ENCODE peak calls at places on chromosomes 3 and 15, in seven cellular contexts. G, Y, R, B, Z, D and L are unnamed samples.

GRCh38 chr3:34419801-34420200 is 621.4 kb downstream of the PDCD6IP start:
- DNase-seq in Y (no peak), R (no peak), B (no peak), Z (peak), G (no peak), D (no peak), L (no peak)

GRCh38 chr15:56356616-56357015 is 8.6 kb upstream of the TEX9 start:
- DNase-seq in Y (no peak), B (peak), D (no peak), G (no peak), Z (no peak), R (no peak), L (no peak)

GRCh38 chr15:32778391-32779176 is 60.8 kb downstream of the GREM1 start:
- DNase-seq in D (no peak), Y (no peak), B (no peak), R (no peak), Z (no peak), G (no peak), L (no peak)

GRCh38 chr3:37924453-37924852 is 62.8 kb downstream of the CTDSPL start:
- DNase-seq in G (no peak), D (no peak), B (no peak), R (no peak), Y (no peak), Z (no peak), L (no peak)

GRCh38 chr3:188964957-188965356 is 206.8 kb upstream of the TPRG1 start:
- DNase-seq in R (no peak), B (no peak), Y (no peak), G (no peak), Z (no peak), D (no peak), L (no peak)

GRCh38 chr3:111972891-111973290 is 5.9 kb upstream of the ABHD10 start:
- DNase-seq in R (no peak), Y (no peak), G (no peak), B (no peak), Z (no peak), D (no peak), L (no peak)

GRCh38 chr3:194496217-194496881 is 9.5 kb upstream of the ATP13A3 start:
- DNase-seq in R (no peak), G (no peak), D (no peak), Y (peak), Z (no peak), B (no peak), L (no peak)

GRCh38 chr3:171526869-171527268 is 66.7 kb upstream of the TNIK start:
- DNase-seq in G (peak), R (peak), D (no peak), B (no peak), Y (no peak), Z (no peak), L (no peak)

GRCh38 chr3:146550743-146551510 is 6.5 kb upstream of the PLSCR1 start:
- DNase-seq in R (peak), Y (no peak), D (no peak), Z (no peak), G (peak), B (peak), L (no peak)

GRCh38 chr3:132786890-132787289 is 64.7 kb upstream of the NPHP3 start:
- DNase-seq in D (no peak), G (no peak), Z (no peak), B (no peak), R (no peak), Y (no peak), L (no peak)

GRCh38 chr15:82952156-82953081 is at the start of gene HOMER2:
- DNase-seq in D (no peak), Z (peak), G (no peak), B (peak), Y (peak), R (no peak), L (no peak)

GRCh38 chr3:148158210-148158609 is 539.5 kb upstream of the AGTR1 start:
- DNase-seq in D (no peak), Z (no peak), R (no peak), B (peak), Y (no peak), G (peak), L (no peak)

GRCh38 chr3:126657901-126658300 is 3.0 kb upstream of the TXNRD3 start:
- DNase-seq in B (no peak), Y (no peak), G (no peak), D (no peak), Z (no peak), R (no peak), L (no peak)

GRCh38 chr3:126658584-126658983 is 3.7 kb upstream of the TXNRD3 start:
- DNase-seq in B (no peak), R (no peak), Y (no peak), Z (no peak), G (no peak), D (no peak), L (no peak)

GRCh38 chr3:126656376-126657134 is 1.6 kb upstream of the TXNRD3 start:
- DNase-seq in Y (no peak), B (no peak), G (no peak), R (no peak), Z (no peak), D (no peak), L (no peak)

GRCh38 chr3:126655887-126656286 is 963 bp upstream of the TXNRD3 start:
- DNase-seq in B (no peak), Z (no peak), D (no peak), R (no peak), Y (no peak), G (no peak), L (no peak)

DNA sequence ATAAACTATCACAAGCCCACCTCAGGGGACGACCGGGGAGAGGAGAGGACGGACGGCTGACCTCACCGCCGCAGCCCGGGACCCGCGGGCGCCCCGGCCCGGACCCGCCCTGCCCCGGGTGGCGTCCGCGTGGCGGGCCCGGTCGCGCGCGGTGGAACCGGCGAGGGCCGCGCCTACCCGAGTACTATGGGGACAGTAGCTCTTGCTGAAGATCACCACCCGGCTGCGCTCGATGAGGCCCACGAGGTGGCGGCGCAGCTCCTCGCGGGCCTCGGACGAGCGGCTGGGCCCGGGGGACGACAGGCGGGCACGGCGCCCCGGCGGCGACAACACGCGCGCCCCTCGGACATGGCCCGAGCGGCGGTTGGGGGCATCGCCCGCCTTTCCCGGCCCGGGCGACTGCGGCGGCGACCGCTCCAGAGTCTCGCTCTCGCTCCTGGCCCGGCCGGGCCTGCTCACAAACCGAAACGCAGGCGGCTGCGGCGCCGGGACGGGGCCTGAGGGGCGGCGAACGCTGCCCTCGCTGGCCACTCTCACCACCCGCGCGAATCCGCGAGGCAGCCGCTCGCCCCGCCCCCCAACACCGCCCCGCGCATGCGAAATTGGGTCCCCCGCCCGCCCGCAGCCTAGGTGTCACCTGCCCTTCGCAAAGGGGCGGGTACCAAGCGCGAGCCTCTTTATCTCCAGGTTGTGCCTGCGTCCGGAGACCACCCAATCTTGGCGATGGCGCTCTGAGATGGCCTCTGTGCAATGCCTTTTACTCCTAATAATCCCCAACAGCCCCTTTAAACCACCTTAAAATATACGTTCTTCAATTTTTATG is at the start of gene TXNRD3:
- DNase-seq in Y (peak), G (no peak), Z (peak), R (no peak), D (peak), B (peak), L (no peak)
- TF ChIP-seq CTCF in Y (no peak), G (no peak), Z (peak), R (no peak), D (no peak), B (no peak), L (peak)

GRCh38 chr3:64248247-64248646 is 23.0 kb upstream of the PRICKLE2 start:
- DNase-seq in D (no peak), G (no peak), R (no peak), Y (no peak), Z (no peak), B (no peak), L (no peak)

GRCh38 chr3:64240445-64240844 is 15.2 kb upstream of the PRICKLE2 start:
- DNase-seq in B (no peak), G (no peak), Y (no peak), D (no peak), R (no peak), Z (no peak), L (no peak)

GRCh38 chr3:64240959-64241358 is 15.7 kb upstream of the PRICKLE2 start:
- DNase-seq in R (no peak), G (no peak), B (no peak), Z (no peak), D (no peak), Y (no peak), L (no peak)

GRCh38 chr3:64242435-64242834 is 17.2 kb upstream of the PRICKLE2 start:
- DNase-seq in G (no peak), Y (no peak), R (no peak), B (peak), Z (no peak), D (no peak), L (no peak)

DNA sequence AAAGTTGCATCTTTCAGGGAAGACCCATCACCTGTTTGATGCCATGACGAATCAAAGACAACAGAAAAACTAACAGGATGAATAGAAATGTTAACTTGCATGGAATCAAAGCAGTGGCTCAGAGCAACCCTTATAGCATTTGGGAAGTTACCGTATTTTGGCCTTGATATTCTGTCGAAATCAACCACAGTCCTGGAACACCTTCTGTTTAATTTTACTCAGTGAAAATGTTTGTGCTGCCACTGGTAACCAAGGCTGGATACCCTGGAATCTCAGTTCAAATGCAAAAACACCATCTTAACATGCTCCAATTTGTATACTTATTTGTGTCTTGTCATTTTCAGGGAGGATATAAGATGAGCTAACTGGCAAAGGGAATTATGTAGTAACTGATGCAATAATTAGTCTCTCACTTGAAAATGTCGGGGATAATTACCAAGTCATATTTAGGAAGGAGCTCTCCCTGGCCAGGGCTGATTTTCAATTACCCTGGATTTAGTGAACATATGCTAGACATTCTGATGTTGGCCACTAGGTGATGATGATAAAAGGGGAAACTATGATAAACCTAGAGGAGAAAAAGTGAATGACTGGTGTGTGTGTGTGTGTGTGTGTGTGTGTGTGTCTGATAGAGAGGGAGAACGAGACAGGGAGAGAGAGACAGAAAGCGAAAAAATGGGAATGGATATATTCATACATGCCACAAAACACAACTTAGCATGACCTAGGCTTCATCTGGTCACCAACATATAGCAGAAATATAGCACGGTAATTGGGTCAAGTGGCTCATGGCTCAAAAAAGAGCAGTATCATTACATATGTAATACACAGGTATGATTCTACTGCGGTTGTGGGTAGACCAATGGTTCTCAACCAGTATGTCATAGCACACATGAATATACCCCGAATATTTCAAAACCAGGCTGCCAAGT is 19.0 kb upstream of the PRICKLE2 start:
- DNase-seq in B (no peak), G (no peak), Z (no peak), Y (no peak), D (no peak), R (no peak), L (no peak)
- TF ChIP-seq CTCF in B (peak), G (peak), Z (peak), Y (no peak), D (no peak), R (peak), L (peak)

GRCh38 chr3:187150599-187150998 is 11.3 kb upstream of the RPL39L start:
- DNase-seq in Z (no peak), R (no peak), Y (peak), G (no peak), B (no peak), D (peak), L (no peak)
- TF ChIP-seq CTCF in Z (peak), R (no peak), Y (no peak), G (no peak), B (no peak), D (peak), L (peak)

DNA sequence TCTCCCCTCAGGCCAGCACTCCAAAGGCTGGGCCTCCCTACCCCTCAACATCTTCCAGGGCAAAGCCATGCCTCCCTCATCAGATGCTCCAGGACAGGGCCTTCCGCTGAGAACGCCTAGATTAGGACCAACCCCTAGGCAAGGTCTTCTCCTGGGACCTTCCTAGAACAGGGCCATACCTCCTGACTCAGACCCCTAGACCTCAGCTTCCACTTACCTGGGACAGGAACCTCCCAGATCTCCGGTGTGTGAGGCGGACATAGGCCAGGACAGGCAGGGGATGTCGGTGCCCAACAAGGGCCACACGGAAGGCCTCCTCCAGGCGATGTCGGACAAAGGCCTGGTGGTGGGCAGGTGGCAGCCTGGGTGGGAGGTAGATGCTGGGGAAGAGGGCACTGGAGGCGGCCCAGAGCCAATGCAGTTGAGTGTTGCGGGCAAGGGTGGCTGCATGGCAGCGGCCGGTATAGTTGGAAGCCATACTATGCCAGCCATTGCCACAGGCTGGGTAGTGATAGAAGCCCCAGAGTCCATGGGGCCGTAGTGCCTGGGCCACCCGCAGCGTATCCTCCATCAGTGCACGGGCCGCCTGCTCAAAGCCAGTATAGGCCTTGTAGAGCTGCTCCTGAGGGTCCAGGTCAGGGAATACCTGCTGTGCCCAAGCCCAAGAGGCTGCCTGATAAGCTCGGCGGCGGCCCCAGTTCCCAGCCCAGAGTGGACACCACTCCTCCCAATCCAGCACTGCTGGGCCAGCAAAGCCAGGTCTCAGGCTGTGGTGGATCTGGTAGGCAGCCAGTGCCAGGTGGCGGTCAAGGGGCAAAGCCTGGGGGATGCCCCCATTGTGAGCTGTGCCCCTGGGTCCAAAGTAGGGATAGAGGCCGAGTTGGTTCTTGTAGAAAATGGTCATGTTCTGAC is 2.5 kb upstream of the IFRD2 start:
- DNase-seq in B (no peak), R (no peak), D (no peak), Z (peak), Y (no peak), G (no peak), L (no peak)
- TF ChIP-seq CTCF in B (no peak), R (no peak), D (no peak), Z (no peak), Y (no peak), G (no peak), L (no peak)

DNA sequence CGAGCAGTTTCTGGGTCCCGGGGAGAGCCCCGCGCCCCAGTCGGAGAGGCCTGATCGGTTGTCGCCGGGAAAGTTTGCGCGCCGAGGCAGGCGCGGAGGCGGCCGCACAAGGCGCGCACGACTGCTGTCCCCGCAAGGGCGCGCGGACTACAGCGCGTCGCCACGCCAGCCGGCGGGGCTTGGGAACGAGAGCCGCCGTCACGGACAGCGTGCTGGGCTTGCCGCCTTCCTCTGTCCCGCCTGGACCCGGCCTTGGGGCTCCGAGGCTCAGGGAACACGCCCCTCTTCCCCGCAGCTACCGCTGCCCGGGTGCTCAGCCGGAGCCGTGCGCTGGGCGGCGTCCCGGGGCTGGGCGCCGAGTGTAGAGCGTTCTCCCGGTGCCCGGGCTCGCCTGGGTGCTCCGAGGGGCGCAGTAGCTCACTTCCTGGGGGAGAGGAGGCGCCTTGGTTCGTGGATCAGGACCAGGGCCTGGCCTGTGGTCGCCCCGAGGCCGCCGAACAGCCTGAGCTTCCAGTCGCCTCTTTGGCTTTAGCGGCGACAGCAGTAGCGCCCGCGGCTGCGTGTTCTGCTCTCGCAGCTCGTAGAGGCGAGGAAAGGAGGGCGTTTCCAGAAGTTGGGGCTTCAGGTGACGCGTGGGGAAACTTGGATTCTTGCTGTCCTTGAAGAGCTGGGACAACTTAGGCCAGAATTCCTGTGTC is 226.6 kb upstream of the C2CD4B start:
- DNase-seq in B (peak), G (no peak), Z (peak), D (no peak), R (no peak), Y (peak), L (peak)
- TF ChIP-seq CTCF in B (no peak), G (peak), Z (no peak), D (no peak), R (peak), Y (no peak), L (peak)

GRCh38 chr3:14915636-14916222 is 31.7 kb upstream of the NR2C2 start:
- DNase-seq in D (no peak), R (no peak), Y (peak), G (no peak), B (no peak), Z (no peak), L (no peak)
- TF ChIP-seq CTCF in D (peak), R (no peak), Y (no peak), G (no peak), B (no peak), Z (peak), L (peak)

GRCh38 chr15:76503121-76503520 is 166.5 kb downstream of the ISL2 start:
- DNase-seq in Z (no peak), R (no peak), G (no peak), D (no peak), B (no peak), Y (no peak), L (no peak)

GRCh38 chr15:76503804-76504203 is 167.2 kb downstream of the ISL2 start:
- DNase-seq in B (no peak), Z (no peak), D (no peak), Y (no peak), R (no peak), G (no peak), L (no peak)

GRCh38 chr15:76501726-76502125 is 165.2 kb downstream of the ISL2 start:
- DNase-seq in G (no peak), Y (no peak), B (no peak), D (no peak), Z (no peak), R (peak), L (no peak)

GRCh38 chr15:76502678-76503077 is 166.1 kb downstream of the ISL2 start:
- DNase-seq in R (no peak), Z (no peak), Y (no peak), D (no peak), B (no peak), G (no peak), L (no peak)
- TF ChIP-seq CTCF in R (no peak), Z (no peak), Y (no peak), D (no peak), B (no peak), G (no peak), L (no peak)

GRCh38 chr3:168952551-168952950 is 711.0 kb downstream of the MECOM start:
- DNase-seq in G (no peak), R (no peak), B (no peak), Y (no peak), Z (no peak), D (no peak), L (no peak)
- TF ChIP-seq CTCF in G (peak), R (no peak), B (peak), Y (no peak), Z (peak), D (no peak), L (peak)

GRCh38 chr3:173588547-173588946 is 191.0 kb downstream of the NLGN1 start:
- DNase-seq in Y (no peak), D (no peak), B (no peak), R (no peak), G (no peak), Z (no peak), L (no peak)

GRCh38 chr3:173584834-173585831 is 187.6 kb downstream of the NLGN1 start:
- DNase-seq in D (no peak), Z (peak), Y (peak), R (no peak), B (peak), G (no peak), L (no peak)

GRCh38 chr3:173587055-173587454 is 189.5 kb downstream of the NLGN1 start:
- DNase-seq in G (no peak), Y (no peak), D (no peak), R (no peak), B (no peak), Z (no peak), L (no peak)

GRCh38 chr3:173586176-173586575 is 188.6 kb downstream of the NLGN1 start:
- DNase-seq in B (no peak), G (no peak), Y (no peak), D (no peak), Z (no peak), R (no peak), L (no peak)

DNA sequence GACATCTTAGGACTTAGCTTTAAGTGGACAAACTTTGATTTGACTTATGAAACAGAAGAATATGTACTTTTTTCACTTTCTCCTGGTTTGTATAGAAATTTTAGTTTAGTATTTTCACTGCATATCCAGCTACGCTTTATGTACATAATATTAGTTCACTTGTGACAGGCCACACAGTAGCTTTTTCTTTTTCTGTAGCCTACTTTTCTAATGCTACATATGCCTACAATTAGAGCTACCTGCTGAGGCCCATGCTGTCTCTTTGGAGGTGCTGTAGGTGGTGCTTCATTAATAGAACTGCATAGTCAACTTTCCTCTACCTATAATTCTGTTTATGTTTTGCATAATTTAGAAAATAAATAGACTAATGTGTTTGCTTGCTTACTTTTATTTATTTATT is 191.6 kb downstream of the NLGN1 start:
- DNase-seq in B (no peak), R (no peak), Y (no peak), G (no peak), D (no peak), Z (no peak), L (no peak)
- TF ChIP-seq CTCF in B (no peak), R (no peak), Y (no peak), G (no peak), D (no peak), Z (no peak), L (no peak)